ENCODE peak calls at places on chromosomes 1 and 21, in eight cellular contexts. T, X, W, S, E, F, O and K are unnamed samples.

GRCh38 chr1:209150114-209150513 is 433.4 kb upstream of the CAMK1G start:
- DNase-seq in T (no peak), X (peak; percentile 18), W (no peak), S (no peak), E (no peak), F (peak; percentile 75), O (no peak), K (peak; percentile 59)

GRCh38 chr1:26477446-26478152 is 5.4 kb downstream of the HMGN2 start:
- DNase-seq in T (no peak), X (no peak), W (no peak), S (no peak), E (no peak), F (no peak), O (no peak), K (no peak)

GRCh38 chr1:202852163-202852904 is 36.6 kb downstream of the RABIF start:
- DNase-seq in T (no peak), X (peak; percentile 77), W (peak; percentile 39), S (peak; percentile 70), E (no peak), F (peak; percentile 83), O (no peak), K (peak; percentile 43)

GRCh38 chr1:29460211-29460610 is 223.9 kb downstream of the PTPRU start:
- DNase-seq in T (no peak), X (no peak), W (no peak), S (no peak), E (no peak), F (no peak), O (peak; percentile 28), K (no peak)

GRCh38 chr1:94905207-94905606 is 21.7 kb downstream of the CNN3 start:
- DNase-seq in T (no peak), X (no peak), W (no peak), S (no peak), E (no peak), F (no peak), O (no peak), K (no peak)

GRCh38 chr21:46455575-46456385 is 2.9 kb upstream of the DIP2A start:
- DNase-seq in T (no peak), X (peak; percentile 83), W (no peak), S (peak; percentile 6), E (no peak), F (peak; percentile 82), O (no peak), K (peak; percentile 80)

GRCh38 chr21:37001446-37001845 is 5.1 kb upstream of the RIPPLY3 start:
- DNase-seq in T (no peak), X (no peak), W (no peak), S (no peak), E (no peak), F (no peak), O (no peak), K (no peak)

GRCh38 chr1:64687725-64688285 is 57.1 kb upstream of the RAVER2 start:
- DNase-seq in T (no peak), X (no peak), W (no peak), S (no peak), E (no peak), F (peak; percentile 73), O (no peak), K (no peak)

GRCh38 chr1:21311016-21311415 is 20.8 kb upstream of the ECE1 start:
- DNase-seq in T (no peak), X (peak; percentile 67), W (no peak), S (no peak), E (peak; percentile 60), F (no peak), O (no peak), K (no peak)

GRCh38 chr1:211349730-211350129 is 23.1 kb downstream of the TRAF5 start:
- DNase-seq in T (no peak), X (no peak), W (no peak), S (no peak), E (no peak), F (peak; percentile 46), O (no peak), K (no peak)

GRCh38 chr1:211323156-211324063 is 3.2 kb upstream of the TRAF5 start:
- DNase-seq in T (no peak), X (peak; percentile 80), W (peak; percentile 60), S (no peak), E (no peak), F (peak; percentile 75), O (no peak), K (peak; percentile 71)

GRCh38 chr1:110684476-110684875 is 9.7 kb upstream of the KCNA3 start:
- DNase-seq in T (no peak), X (no peak), W (no peak), S (no peak), E (no peak), F (no peak), O (no peak), K (no peak)

GRCh38 chr1:192986110-192986747 is 72.9 kb downstream of the UCHL5 start:
- DNase-seq in T (no peak), X (no peak), W (no peak), S (no peak), E (no peak), F (peak; percentile 73), O (no peak), K (no peak)

GRCh38 chr1:229156819-229157218 is 114.1 kb upstream of the RAB4A start:
- DNase-seq in T (no peak), X (peak; percentile 56), W (peak; percentile 0), S (peak; percentile 18), E (no peak), F (no peak), O (no peak), K (peak; percentile 25)

GRCh38 chr1:203378529-203379271 is 27.8 kb upstream of the FMOD start:
- DNase-seq in T (no peak), X (no peak), W (no peak), S (no peak), E (no peak), F (no peak), O (no peak), K (peak; percentile 69)

GRCh38 chr1:203204776-203205175 is 18.3 kb upstream of the CHI3L1 start:
- DNase-seq in T (no peak), X (no peak), W (no peak), S (no peak), E (no peak), F (no peak), O (peak; percentile 3), K (no peak)

GRCh38 chr1:23424171-23424959 is at the start of gene TCEA3:
- DNase-seq in T (peak; percentile 68), X (peak; percentile 55), W (no peak), S (no peak), E (no peak), F (no peak), O (no peak), K (no peak)

GRCh38 chr21:44965251-44966022 is 25.6 kb downstream of the SLX9 start:
- DNase-seq in T (no peak), X (no peak), W (no peak), S (no peak), E (no peak), F (no peak), O (no peak), K (no peak)

GRCh38 chr21:46202592-46203202 is 18.4 kb upstream of the SPATC1L start:
- DNase-seq in T (peak; percentile 14), X (no peak), W (no peak), S (no peak), E (no peak), F (no peak), O (no peak), K (no peak)

GRCh38 chr1:70674981-70675685 is 264.1 kb downstream of the CTH start:
- DNase-seq in T (no peak), X (no peak), W (no peak), S (no peak), E (no peak), F (no peak), O (no peak), K (no peak)

DNA sequence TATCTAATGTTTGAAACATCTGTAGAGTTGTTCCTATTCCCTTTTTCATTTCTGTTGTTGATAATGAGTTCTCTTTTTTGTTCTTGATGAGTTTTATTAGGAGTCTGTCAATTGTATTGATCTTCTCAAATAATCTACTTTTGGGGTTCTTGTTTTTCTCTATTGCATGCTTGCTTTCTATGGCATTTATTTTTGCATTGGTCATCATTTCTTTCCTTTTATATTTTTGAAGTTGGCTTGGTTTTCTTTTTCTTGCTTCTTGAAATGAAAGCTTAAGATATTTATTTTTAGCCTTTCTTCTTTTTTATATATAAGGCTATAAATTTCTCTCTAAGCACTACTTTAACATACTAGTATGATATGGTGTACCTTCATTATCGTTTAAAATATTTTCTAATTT is 381.8 kb downstream of the NPHP4 start:
- DNase-seq in T (no peak), X (no peak), W (no peak), S (no peak), E (no peak), F (no peak), O (no peak), K (no peak)
- H3K4me3 ChIP-seq in T (no peak overlapping the region), X (no peak overlapping the region), W (no peak overlapping the region), S (no peak overlapping the region), E (no peak overlapping the region), F (no peak overlapping the region), O (no peak overlapping the region), K (no peak overlapping the region)

GRCh38 chr1:6491480-6491962 is at the start of gene PLEKHG5:
- DNase-seq in T (no peak), X (no peak), W (no peak), S (peak; percentile 60), E (no peak), F (peak; percentile 99), O (no peak), K (peak; percentile 80)
- TF ChIP-seq CTCF in T (no peak), X (no peak), W (no peak), S (no peak), E (no peak), F (no peak), O (no peak), K (no peak)

GRCh38 chr1:143497374-143497747 is 474.4 kb downstream of the FAM72C start:
- DNase-seq in T (peak; percentile 5), X (no peak), W (no peak), S (no peak), E (no peak), F (no peak), O (no peak), K (no peak)
- H3K4me3 ChIP-seq in T (peak overlapping the region; percentile 61), X (no peak overlapping the region), W (no peak overlapping the region), S (no peak overlapping the region), E (peak overlapping the region; percentile 30), F (no peak overlapping the region), O (peak overlapping the region; percentile 57), K (peak overlapping the region; percentile 13)

GRCh38 chr1:225572422-225572821 is 80.5 kb downstream of the ENAH start:
- DNase-seq in T (no peak), X (no peak), W (no peak), S (no peak), E (no peak), F (peak; percentile 21), O (no peak), K (peak; percentile 64)
- TF ChIP-seq CTCF in T (peak; percentile 38), X (no peak), W (peak; percentile 33), S (peak; percentile 28), E (no peak), F (no peak), O (no peak), K (peak; percentile 56)